ENCODE peak calls at places on chromosomes 6 and 20, in eight cellular contexts. P is MM.1S, T is pancreas, W is A172, G is globus pallidus, L is GM23338, Y is renal cortical epithelial cell, J is HuH-7.5. O is an unnamed sample.

GRCh38 chr6:14540859-14541540 is 423.4 kb downstream of the CD83 start:
- DNase-seq in P (no peak), T (no peak), W (no peak), G (no peak), L (peak; percentile 35), Y (no peak), J (no peak), O (no peak)

GRCh38 chr6:90403489-90404381 is 107.1 kb upstream of the BACH2 start:
- DNase-seq in P (no peak), T (no peak), W (no peak), G (peak; percentile 18), L (peak; percentile 67), Y (peak; percentile 68), J (peak; percentile 25), O (no peak)

GRCh38 chr6:139265512-139266190 is 26.1 kb downstream of the TXLNB start:
- DNase-seq in P (no peak), T (no peak), W (no peak), G (no peak), L (no peak), Y (no peak), J (no peak), O (no peak)

GRCh38 chr6:7673063-7673536 is 52.8 kb upstream of the BMP6 start:
- DNase-seq in P (no peak), T (no peak), W (peak; percentile 61), G (no peak), L (peak; percentile 87), Y (peak; percentile 66), J (no peak), O (no peak)

GRCh38 chr6:9783567-9783966 is 631.3 kb downstream of the TFAP2A start:
- DNase-seq in P (peak; percentile 66), T (no peak), W (peak; percentile 6), G (no peak), L (no peak), Y (no peak), J (no peak), O (no peak)

GRCh38 chr6:35665573-35665972 is 23.1 kb downstream of the FKBP5 start:
- DNase-seq in P (peak; percentile 8), T (no peak), W (no peak), G (no peak), L (no peak), Y (no peak), J (no peak), O (no peak)

GRCh38 chr20:4109587-4109986 is 94.2 kb upstream of the RNF24 start:
- DNase-seq in P (no peak), T (no peak), W (no peak), G (no peak), L (no peak), Y (no peak), J (no peak), O (no peak)

GRCh38 chr20:51121901-51122412 is 99.0 kb upstream of the KCNG1 start:
- DNase-seq in P (no peak), T (no peak), W (no peak), G (no peak), L (no peak), Y (no peak), J (no peak), O (no peak)

GRCh38 chr20:10559266-10559665 is 114.5 kb downstream of the JAG1 start:
- DNase-seq in P (no peak), T (no peak), W (no peak), G (no peak), L (no peak), Y (no peak), J (no peak), O (no peak)

GRCh38 chr6:44257007-44257752 is at the start of gene SLC35B2:
- DNase-seq in P (peak; percentile 69), T (peak; percentile 75), W (peak; percentile 83), G (peak; percentile 95), L (peak; percentile 83), Y (peak; percentile 36), J (peak; percentile 67), O (peak; percentile 88)

GRCh38 chr20:42598586-42598985 is 591.1 kb downstream of the PTPRT start:
- DNase-seq in P (no peak), T (no peak), W (no peak), G (peak; percentile 22), L (no peak), Y (no peak), J (no peak), O (no peak)

GRCh38 chr6:72950114-72950860 is 275.0 kb downstream of the KHDC1L start:
- DNase-seq in P (no peak), T (no peak), W (peak; percentile 80), G (no peak), L (no peak), Y (peak; percentile 91), J (no peak), O (peak; percentile 55)

GRCh38 chr6:109024784-109025183 is 69.9 kb downstream of the SESN1 start:
- DNase-seq in P (no peak), T (no peak), W (no peak), G (no peak), L (peak; percentile 67), Y (no peak), J (no peak), O (no peak)

GRCh38 chr6:166439366-166440091 is 56.8 kb upstream of the MPC1 start:
- DNase-seq in P (no peak), T (peak; percentile 52), W (no peak), G (no peak), L (no peak), Y (no peak), J (no peak), O (no peak)

GRCh38 chr6:143964667-143965066 is 43.4 kb downstream of the PLAGL1 start:
- DNase-seq in P (no peak), T (no peak), W (no peak), G (no peak), L (peak; percentile 75), Y (no peak), J (no peak), O (no peak)

GRCh38 chr6:134888316-134888715 is 61.6 kb downstream of the ALDH8A1 start:
- DNase-seq in P (no peak), T (no peak), W (no peak), G (no peak), L (no peak), Y (no peak), J (no peak), O (no peak)

GRCh38 chr6:170026272-170027110 is 264.4 kb downstream of the DLL1 start:
- DNase-seq in P (no peak), T (peak; percentile 86), W (no peak), G (no peak), L (peak; percentile 8), Y (peak; percentile 16), J (no peak), O (no peak)

GRCh38 chr6:367891-368630 is 23.5 kb upstream of the IRF4 start:
- DNase-seq in P (no peak), T (no peak), W (no peak), G (no peak), L (no peak), Y (no peak), J (no peak), O (no peak)

GRCh38 chr6:3135668-3136297 is 17.3 kb downstream of the BPHL start:
- DNase-seq in P (no peak), T (peak; percentile 74), W (no peak), G (no peak), L (no peak), Y (no peak), J (no peak), O (no peak)

GRCh38 chr6:113017316-113017715 is 670.2 kb downstream of the RFPL4B start:
- DNase-seq in P (no peak), T (no peak), W (no peak), G (no peak), L (no peak), Y (no peak), J (no peak), O (no peak)

GRCh38 chr6:166707045-166707444 is 80.0 kb upstream of the RPS6KA2 start:
- DNase-seq in P (no peak), T (peak; percentile 56), W (no peak), G (peak; percentile 65), L (peak; percentile 78), Y (peak; percentile 32), J (peak; percentile 43), O (no peak)

GRCh38 chr6:69179681-69180080 is 544.6 kb downstream of the ADGRB3 start:
- DNase-seq in P (peak; percentile 80), T (no peak), W (no peak), G (no peak), L (peak; percentile 11), Y (peak; percentile 31), J (no peak), O (peak; percentile 49)

GRCh38 chr20:61937963-61938838 is 127.5 kb downstream of the TAF4 start:
- DNase-seq in P (no peak), T (no peak), W (no peak), G (no peak), L (no peak), Y (no peak), J (no peak), O (no peak)

O was measured in RKO.